ENCODE peak calls at places on chromosomes 16 and 17, in five cellular contexts. One of them, this sample, is unnamed.

GRCh38 chr16:54931757-54932660 is 1.3 kb downstream of the IRX5 start:
- DNase-seq in HFFc6: no peak
- DNase-seq in IMR-90: no peak
- DNase-seq in psoas muscle: peak
- DNase-seq in activated CD8-positive, alpha-beta T cell treated with anti-CD3 and anti-CD28 coated beads for 36 hours: no peak
- DNase-seq in this sample: peak

GRCh38 chr16:59605706-59606105 is 871.6 kb upstream of the GOT2 start:
- DNase-seq in activated CD8-positive, alpha-beta T cell treated with anti-CD3 and anti-CD28 coated beads for 36 hours: no peak
- DNase-seq in HFFc6: no peak
- DNase-seq in IMR-90: no peak
- DNase-seq in psoas muscle: no peak
- DNase-seq in this sample: no peak

GRCh38 chr16:57623251-57624043 is 5.0 kb upstream of the ADGRG1 start:
- DNase-seq in psoas muscle: peak
- DNase-seq in HFFc6: no peak
- DNase-seq in activated CD8-positive, alpha-beta T cell treated with anti-CD3 and anti-CD28 coated beads for 36 hours: no peak
- DNase-seq in IMR-90: peak
- DNase-seq in this sample: no peak

GRCh38 chr17:7351665-7352558 is at the start of gene KCTD11:
- DNase-seq in activated CD8-positive, alpha-beta T cell treated with anti-CD3 and anti-CD28 coated beads for 36 hours: peak
- DNase-seq in HFFc6: peak
- DNase-seq in IMR-90: peak
- DNase-seq in psoas muscle: peak
- DNase-seq in this sample: peak

GRCh38 chr17:68580236-68580903 is 20.8 kb downstream of the FAM20A start:
- DNase-seq in HFFc6: peak
- DNase-seq in IMR-90: peak
- DNase-seq in activated CD8-positive, alpha-beta T cell treated with anti-CD3 and anti-CD28 coated beads for 36 hours: no peak
- DNase-seq in psoas muscle: peak
- DNase-seq in this sample: no peak

GRCh38 chr17:15966879-15967248 is 21.9 kb downstream of the ADORA2B start:
- DNase-seq in IMR-90: no peak
- DNase-seq in HFFc6: no peak
- DNase-seq in psoas muscle: no peak
- DNase-seq in activated CD8-positive, alpha-beta T cell treated with anti-CD3 and anti-CD28 coated beads for 36 hours: no peak
- DNase-seq in this sample: no peak

GRCh38 chr17:58187675-58188074 is 4.9 kb upstream of the EPX start:
- DNase-seq in psoas muscle: no peak
- DNase-seq in activated CD8-positive, alpha-beta T cell treated with anti-CD3 and anti-CD28 coated beads for 36 hours: no peak
- DNase-seq in HFFc6: no peak
- DNase-seq in IMR-90: no peak
- DNase-seq in this sample: no peak

GRCh38 chr17:45048795-45049563 is 2.5 kb downstream of the DCAKD start:
- DNase-seq in activated CD8-positive, alpha-beta T cell treated with anti-CD3 and anti-CD28 coated beads for 36 hours: no peak
- DNase-seq in HFFc6: no peak
- DNase-seq in psoas muscle: no peak
- DNase-seq in IMR-90: no peak
- DNase-seq in this sample: no peak

GRCh38 chr16:11835891-11836652 is 15.3 kb downstream of the RSL1D1 start:
- DNase-seq in activated CD8-positive, alpha-beta T cell treated with anti-CD3 and anti-CD28 coated beads for 36 hours: no peak
- DNase-seq in HFFc6: peak
- DNase-seq in psoas muscle: no peak
- DNase-seq in IMR-90: peak
- DNase-seq in this sample: no peak

GRCh38 chr17:13297198-13297597 is 279.4 kb upstream of the ELAC2 start:
- DNase-seq in psoas muscle: no peak
- DNase-seq in IMR-90: no peak
- DNase-seq in activated CD8-positive, alpha-beta T cell treated with anti-CD3 and anti-CD28 coated beads for 36 hours: no peak
- DNase-seq in HFFc6: no peak
- DNase-seq in this sample: no peak

GRCh38 chr16:49373504-49373903 is at the start of gene C16orf78:
- DNase-seq in IMR-90: no peak
- DNase-seq in psoas muscle: no peak
- DNase-seq in HFFc6: no peak
- DNase-seq in activated CD8-positive, alpha-beta T cell treated with anti-CD3 and anti-CD28 coated beads for 36 hours: no peak
- DNase-seq in this sample: no peak

GRCh38 chr16:81618661-81619060 is 160.4 kb upstream of the PLCG2 start:
- DNase-seq in psoas muscle: no peak
- DNase-seq in IMR-90: no peak
- DNase-seq in activated CD8-positive, alpha-beta T cell treated with anti-CD3 and anti-CD28 coated beads for 36 hours: no peak
- DNase-seq in HFFc6: no peak
- DNase-seq in this sample: no peak

GRCh38 chr16:89828199-89828869 is at the start of gene SPIRE2:
- DNase-seq in activated CD8-positive, alpha-beta T cell treated with anti-CD3 and anti-CD28 coated beads for 36 hours: peak
- DNase-seq in HFFc6: peak
- DNase-seq in IMR-90: peak
- DNase-seq in psoas muscle: peak
- DNase-seq in this sample: peak

GRCh38 chr16:75486014-75486404 is 9.2 kb downstream of the CHST6 start:
- DNase-seq in activated CD8-positive, alpha-beta T cell treated with anti-CD3 and anti-CD28 coated beads for 36 hours: no peak
- DNase-seq in psoas muscle: no peak
- DNase-seq in IMR-90: no peak
- DNase-seq in HFFc6: no peak
- DNase-seq in this sample: peak

GRCh38 chr16:54931041-54931756 is 534 bp downstream of the IRX5 start:
- DNase-seq in IMR-90: no peak
- DNase-seq in psoas muscle: peak
- DNase-seq in HFFc6: peak
- DNase-seq in activated CD8-positive, alpha-beta T cell treated with anti-CD3 and anti-CD28 coated beads for 36 hours: peak
- DNase-seq in this sample: peak

GRCh38 chr17:52604105-52604504 is 445.6 kb upstream of the CA10 start:
- DNase-seq in psoas muscle: no peak
- DNase-seq in HFFc6: no peak
- DNase-seq in IMR-90: no peak
- DNase-seq in activated CD8-positive, alpha-beta T cell treated with anti-CD3 and anti-CD28 coated beads for 36 hours: no peak
- DNase-seq in this sample: no peak

GRCh38 chr16:67801889-67802288 is 4.5 kb downstream of the RANBP10 start:
- DNase-seq in activated CD8-positive, alpha-beta T cell treated with anti-CD3 and anti-CD28 coated beads for 36 hours: peak
- DNase-seq in HFFc6: no peak
- DNase-seq in psoas muscle: no peak
- DNase-seq in IMR-90: no peak
- DNase-seq in this sample: no peak

GRCh38 chr17:61699694-61700093 is 108.7 kb upstream of the NACA2 start:
- DNase-seq in HFFc6: no peak
- DNase-seq in psoas muscle: no peak
- DNase-seq in activated CD8-positive, alpha-beta T cell treated with anti-CD3 and anti-CD28 coated beads for 36 hours: no peak
- DNase-seq in IMR-90: no peak
- DNase-seq in this sample: no peak

DNA sequence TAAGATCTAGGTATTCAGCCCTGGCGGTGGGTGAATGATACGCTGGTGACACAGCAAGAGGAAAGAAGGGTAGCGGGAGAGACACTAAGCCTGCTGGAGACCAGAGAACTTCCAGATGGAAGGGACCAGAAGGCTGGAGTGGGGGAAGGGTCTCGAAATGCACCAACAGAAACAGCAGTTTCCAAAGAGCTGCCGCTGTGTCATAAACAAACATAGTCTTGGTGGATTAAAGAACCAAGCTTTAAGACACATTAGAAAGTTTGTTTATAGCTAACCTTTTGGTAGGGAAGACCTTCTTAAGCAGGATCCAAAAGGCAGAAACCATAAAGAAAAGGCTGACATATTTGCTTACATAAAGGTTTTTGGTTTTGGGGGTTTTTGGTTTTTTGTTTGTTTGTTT is 20.9 kb downstream of the TRPV3 start:
- DNase-seq in activated CD8-positive, alpha-beta T cell treated with anti-CD3 and anti-CD28 coated beads for 36 hours: no peak
- DNase-seq in HFFc6: no peak
- DNase-seq in psoas muscle: no peak
- DNase-seq in IMR-90: no peak
- DNase-seq in this sample: no peak
- TF ChIP-seq CTCF in activated CD8-positive, alpha-beta T cell treated with anti-CD3 and anti-CD28 coated beads for 36 hours: no peak
- TF ChIP-seq CTCF in HFFc6: no peak
- TF ChIP-seq CTCF in psoas muscle: no peak
- TF ChIP-seq CTCF in IMR-90: no peak
- TF ChIP-seq CTCF in this sample: no peak

DNA sequence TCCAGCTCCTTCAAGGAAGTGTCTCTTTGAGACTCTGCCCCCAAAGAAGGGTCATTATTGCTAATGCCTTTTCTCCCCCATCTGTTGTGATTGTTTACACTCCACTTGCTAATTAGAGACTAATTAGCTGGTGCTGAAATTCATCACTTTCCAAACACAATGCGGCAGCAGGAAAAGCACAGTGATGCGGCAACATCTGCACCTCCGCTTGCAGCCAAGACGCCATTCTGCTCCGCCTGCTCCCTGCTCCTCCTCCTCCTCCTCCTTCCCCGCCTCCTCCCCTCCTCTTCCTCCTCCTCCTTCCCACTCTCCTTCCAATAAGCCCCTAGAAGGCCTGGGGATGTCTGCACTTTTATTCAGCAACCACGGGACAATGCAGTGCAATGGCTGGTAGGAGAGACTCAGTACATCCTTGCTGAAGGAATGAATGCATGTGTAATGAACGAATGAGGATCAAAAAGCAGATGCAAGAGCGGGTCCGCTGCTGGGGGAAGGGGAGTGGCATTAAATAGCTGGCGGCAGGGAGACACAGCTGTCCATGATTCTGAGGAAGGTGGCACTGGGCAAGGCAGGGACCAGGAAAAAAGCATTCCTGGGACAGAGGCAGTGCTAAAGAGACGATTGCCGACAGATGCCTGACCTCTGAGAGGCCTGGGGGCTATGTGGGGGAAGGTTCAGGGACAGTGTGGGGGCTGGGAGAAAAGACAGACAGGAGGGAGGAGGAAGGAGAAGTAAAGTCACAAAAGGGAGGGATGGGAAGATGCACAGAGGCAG is 110.3 kb downstream of the SDK2 start:
- DNase-seq in HFFc6: no peak
- DNase-seq in psoas muscle: no peak
- DNase-seq in IMR-90: no peak
- DNase-seq in activated CD8-positive, alpha-beta T cell treated with anti-CD3 and anti-CD28 coated beads for 36 hours: no peak
- DNase-seq in this sample: no peak
- TF ChIP-seq CTCF in HFFc6: no peak
- TF ChIP-seq CTCF in psoas muscle: no peak
- TF ChIP-seq CTCF in IMR-90: no peak
- TF ChIP-seq CTCF in activated CD8-positive, alpha-beta T cell treated with anti-CD3 and anti-CD28 coated beads for 36 hours: no peak
- TF ChIP-seq CTCF in this sample: no peak

DNA sequence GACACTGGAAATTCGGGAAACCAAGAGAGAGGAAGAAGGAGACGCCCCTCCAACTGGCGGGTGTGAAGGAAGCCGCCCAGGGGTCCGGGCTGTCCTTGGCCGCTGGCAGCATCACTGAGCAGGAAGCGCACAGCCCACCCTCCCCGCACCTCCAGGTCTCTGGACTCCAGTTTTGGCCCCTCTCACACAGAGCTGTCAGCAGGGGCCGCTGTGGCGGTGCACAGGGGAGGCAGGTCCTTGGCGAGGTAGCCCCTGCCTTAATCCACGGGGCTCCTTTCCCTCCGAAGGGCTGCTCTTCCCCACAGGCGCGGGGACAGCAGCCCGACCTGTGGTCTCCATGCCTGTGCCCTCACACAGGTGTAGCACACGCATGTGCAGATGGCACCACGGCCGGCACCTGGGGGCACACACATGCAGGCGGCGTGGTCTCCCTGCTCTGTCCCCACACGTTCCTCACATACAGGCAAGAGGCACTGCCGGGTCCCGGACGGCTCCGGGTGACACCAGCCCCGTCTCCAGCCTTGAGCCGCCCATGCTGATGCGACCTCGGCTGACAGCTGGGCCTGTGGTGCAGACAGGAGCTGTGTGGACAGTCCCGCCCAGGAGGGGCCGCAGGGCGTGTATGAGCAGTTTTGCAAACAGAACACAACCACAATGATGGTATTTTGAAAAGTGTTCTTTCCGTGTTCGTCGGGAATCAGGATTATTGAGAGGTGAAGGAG is 26.6 kb upstream of the CHMP6 start:
- DNase-seq in IMR-90: no peak
- DNase-seq in HFFc6: no peak
- DNase-seq in psoas muscle: peak
- DNase-seq in activated CD8-positive, alpha-beta T cell treated with anti-CD3 and anti-CD28 coated beads for 36 hours: no peak
- DNase-seq in this sample: no peak
- TF ChIP-seq CTCF in IMR-90: no peak
- TF ChIP-seq CTCF in HFFc6: no peak
- TF ChIP-seq CTCF in psoas muscle: no peak
- TF ChIP-seq CTCF in activated CD8-positive, alpha-beta T cell treated with anti-CD3 and anti-CD28 coated beads for 36 hours: no peak
- TF ChIP-seq CTCF in this sample: no peak

GRCh38 chr16:51134876-51135275 is 16.2 kb downstream of the SALL1 start:
- DNase-seq in IMR-90: no peak
- DNase-seq in HFFc6: no peak
- DNase-seq in activated CD8-positive, alpha-beta T cell treated with anti-CD3 and anti-CD28 coated beads for 36 hours: no peak
- DNase-seq in psoas muscle: no peak
- DNase-seq in this sample: no peak
- TF ChIP-seq CTCF in IMR-90: no peak
- TF ChIP-seq CTCF in HFFc6: no peak
- TF ChIP-seq CTCF in activated CD8-positive, alpha-beta T cell treated with anti-CD3 and anti-CD28 coated beads for 36 hours: no peak
- TF ChIP-seq CTCF in psoas muscle: no peak
- TF ChIP-seq CTCF in this sample: no peak

DNA sequence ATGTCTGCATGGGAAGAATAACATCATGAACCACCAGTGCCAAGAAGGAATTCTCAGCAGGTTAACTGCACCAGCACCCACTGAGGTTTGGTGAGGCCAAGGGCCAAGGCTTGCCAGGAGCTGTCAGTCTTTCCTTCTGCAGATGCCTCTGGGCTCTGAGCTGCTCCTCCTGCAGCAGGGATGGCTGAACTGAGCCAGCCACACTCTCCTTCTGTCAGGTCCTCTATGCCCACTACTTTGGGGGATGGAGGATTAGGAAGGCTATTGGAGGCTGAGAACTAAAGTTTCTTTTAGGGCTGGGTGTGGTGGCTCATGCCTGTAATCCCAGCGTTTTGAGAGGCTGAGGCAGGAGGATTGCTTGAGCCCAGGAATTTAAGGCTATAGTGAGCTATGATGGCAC is 71.6 kb downstream of the PLXDC1 start:
- DNase-seq in IMR-90: no peak
- DNase-seq in HFFc6: no peak
- DNase-seq in psoas muscle: no peak
- DNase-seq in activated CD8-positive, alpha-beta T cell treated with anti-CD3 and anti-CD28 coated beads for 36 hours: no peak
- DNase-seq in this sample: no peak
- TF ChIP-seq CTCF in IMR-90: no peak
- TF ChIP-seq CTCF in HFFc6: no peak
- TF ChIP-seq CTCF in psoas muscle: no peak
- TF ChIP-seq CTCF in activated CD8-positive, alpha-beta T cell treated with anti-CD3 and anti-CD28 coated beads for 36 hours: no peak
- TF ChIP-seq CTCF in this sample: no peak

GRCh38 chr16:85704900-85705846 is 16.4 kb upstream of the GINS2 start:
- DNase-seq in activated CD8-positive, alpha-beta T cell treated with anti-CD3 and anti-CD28 coated beads for 36 hours: no peak
- DNase-seq in IMR-90: no peak
- DNase-seq in psoas muscle: no peak
- DNase-seq in HFFc6: no peak
- DNase-seq in this sample: no peak
- TF ChIP-seq CTCF in activated CD8-positive, alpha-beta T cell treated with anti-CD3 and anti-CD28 coated beads for 36 hours: no peak
- TF ChIP-seq CTCF in IMR-90: no peak
- TF ChIP-seq CTCF in psoas muscle: no peak
- TF ChIP-seq CTCF in HFFc6: no peak
- TF ChIP-seq CTCF in this sample: no peak